ENCODE peak calls at places on chromosomes 6 and 20, in seven cellular contexts. One of them, this sample, is unnamed.

GRCh38 chr20:57953638-57954037 is 243.8 kb upstream of the PMEPA1 start:
- DNase-seq in mammary epithelial cell: no peak
- DNase-seq in adipocyte: peak; percentile 50
- DNase-seq in HCT116: no peak
- DNase-seq in mesendoderm: no peak
- DNase-seq in neural progenitor cell: no peak
- DNase-seq in neuronal stem cell: no peak
- DNase-seq in this sample: peak; percentile 78

GRCh38 chr20:24470031-24470781 is 777 bp downstream of the SYNDIG1 start:
- DNase-seq in mammary epithelial cell: peak; percentile 57
- DNase-seq in adipocyte: peak; percentile 6
- DNase-seq in HCT116: no peak
- DNase-seq in mesendoderm: peak; percentile 71
- DNase-seq in neural progenitor cell: peak; percentile 59
- DNase-seq in neuronal stem cell: peak; percentile 42
- DNase-seq in this sample: peak; percentile 14

GRCh38 chr6:36249010-36249409 is 20.9 kb upstream of the PNPLA1 start:
- DNase-seq in mammary epithelial cell: peak; percentile 28
- DNase-seq in adipocyte: no peak
- DNase-seq in HCT116: no peak
- DNase-seq in mesendoderm: peak; percentile 26
- DNase-seq in neural progenitor cell: no peak
- DNase-seq in neuronal stem cell: no peak
- DNase-seq in this sample: peak; percentile 16

GRCh38 chr6:64505312-64505711 is 869.7 kb downstream of the PHF3 start:
- DNase-seq in mammary epithelial cell: no peak
- DNase-seq in adipocyte: no peak
- DNase-seq in HCT116: no peak
- DNase-seq in mesendoderm: peak; percentile 53
- DNase-seq in neural progenitor cell: peak; percentile 65
- DNase-seq in neuronal stem cell: no peak
- DNase-seq in this sample: no peak

GRCh38 chr20:58614366-58614765 is 36.7 kb upstream of the STX16 start:
- DNase-seq in mammary epithelial cell: no peak
- DNase-seq in adipocyte: no peak
- DNase-seq in HCT116: no peak
- DNase-seq in mesendoderm: no peak
- DNase-seq in neural progenitor cell: no peak
- DNase-seq in neuronal stem cell: no peak
- DNase-seq in this sample: no peak

GRCh38 chr6:161080263-161080970 is 88.8 kb downstream of the MAP3K4 start:
- DNase-seq in mammary epithelial cell: no peak
- DNase-seq in adipocyte: no peak
- DNase-seq in HCT116: no peak
- DNase-seq in mesendoderm: no peak
- DNase-seq in neural progenitor cell: no peak
- DNase-seq in neuronal stem cell: no peak
- DNase-seq in this sample: no peak

GRCh38 chr20:44586289-44586911 is 4.0 kb downstream of the PKIG start:
- DNase-seq in mammary epithelial cell: no peak
- DNase-seq in adipocyte: no peak
- DNase-seq in HCT116: no peak
- DNase-seq in mesendoderm: no peak
- DNase-seq in neural progenitor cell: no peak
- DNase-seq in neuronal stem cell: no peak
- DNase-seq in this sample: no peak

GRCh38 chr20:10551732-10552724 is 116.9 kb downstream of the SLX4IP start:
- DNase-seq in mammary epithelial cell: no peak
- DNase-seq in adipocyte: no peak
- DNase-seq in HCT116: no peak
- DNase-seq in mesendoderm: peak; percentile 59
- DNase-seq in neural progenitor cell: peak; percentile 65
- DNase-seq in neuronal stem cell: peak; percentile 36
- DNase-seq in this sample: no peak

GRCh38 chr20:53569606-53570307 is 23.9 kb downstream of the ZNF217 start:
- DNase-seq in mammary epithelial cell: no peak
- DNase-seq in adipocyte: no peak
- DNase-seq in HCT116: no peak
- DNase-seq in mesendoderm: no peak
- DNase-seq in neural progenitor cell: no peak
- DNase-seq in neuronal stem cell: no peak
- DNase-seq in this sample: no peak

GRCh38 chr6:111844921-111845320 is 28.3 kb downstream of the FYN start:
- DNase-seq in mammary epithelial cell: no peak
- DNase-seq in adipocyte: no peak
- DNase-seq in HCT116: no peak
- DNase-seq in mesendoderm: peak; percentile 62
- DNase-seq in neural progenitor cell: peak; percentile 67
- DNase-seq in neuronal stem cell: no peak
- DNase-seq in this sample: peak; percentile 44

GRCh38 chr6:168313371-168314028 is 6.1 kb downstream of the DACT2 start:
- DNase-seq in mammary epithelial cell: no peak
- DNase-seq in adipocyte: no peak
- DNase-seq in HCT116: no peak
- DNase-seq in mesendoderm: no peak
- DNase-seq in neural progenitor cell: peak; percentile 73
- DNase-seq in neuronal stem cell: no peak
- DNase-seq in this sample: no peak

GRCh38 chr6:47743744-47744143 is 38.1 kb upstream of the OPN5 start:
- DNase-seq in mammary epithelial cell: peak; percentile 37
- DNase-seq in adipocyte: peak; percentile 30
- DNase-seq in HCT116: no peak
- DNase-seq in mesendoderm: no peak
- DNase-seq in neural progenitor cell: no peak
- DNase-seq in neuronal stem cell: no peak
- DNase-seq in this sample: peak; percentile 40

GRCh38 chr6:37972994-37973757 is 153.6 kb downstream of the ZFAND3 start:
- DNase-seq in mammary epithelial cell: no peak
- DNase-seq in adipocyte: peak; percentile 60
- DNase-seq in HCT116: no peak
- DNase-seq in mesendoderm: peak; percentile 17
- DNase-seq in neural progenitor cell: no peak
- DNase-seq in neuronal stem cell: no peak
- DNase-seq in this sample: no peak

GRCh38 chr20:40758790-40759189 is 69.8 kb upstream of the MAFB start:
- DNase-seq in mammary epithelial cell: no peak
- DNase-seq in adipocyte: no peak
- DNase-seq in HCT116: no peak
- DNase-seq in mesendoderm: no peak
- DNase-seq in neural progenitor cell: no peak
- DNase-seq in neuronal stem cell: no peak
- DNase-seq in this sample: no peak

GRCh38 chr6:53796451-53796780 is 1.6 kb downstream of the LRRC1 start:
- DNase-seq in mammary epithelial cell: no peak
- DNase-seq in adipocyte: no peak
- DNase-seq in HCT116: no peak
- DNase-seq in mesendoderm: no peak
- DNase-seq in neural progenitor cell: no peak
- DNase-seq in neuronal stem cell: no peak
- DNase-seq in this sample: no peak

GRCh38 chr6:53795702-53796450 is 1.1 kb downstream of the LRRC1 start:
- DNase-seq in mammary epithelial cell: peak; percentile 58
- DNase-seq in adipocyte: peak; percentile 74
- DNase-seq in HCT116: no peak
- DNase-seq in mesendoderm: peak; percentile 67
- DNase-seq in neural progenitor cell: peak; percentile 69
- DNase-seq in neuronal stem cell: peak; percentile 40
- DNase-seq in this sample: no peak

GRCh38 chr6:53794720-53795253 is at the start of gene LRRC1:
- DNase-seq in mammary epithelial cell: peak; percentile 89
- DNase-seq in adipocyte: peak; percentile 97
- DNase-seq in HCT116: peak; percentile 86
- DNase-seq in mesendoderm: peak; percentile 95
- DNase-seq in neural progenitor cell: peak; percentile 96
- DNase-seq in neuronal stem cell: peak; percentile 95
- DNase-seq in this sample: peak; percentile 91

GRCh38 chr6:53794073-53794719 is 609 bp upstream of the LRRC1 start:
- DNase-seq in mammary epithelial cell: peak; percentile 87
- DNase-seq in adipocyte: peak; percentile 86
- DNase-seq in HCT116: peak; percentile 56
- DNase-seq in mesendoderm: peak; percentile 83
- DNase-seq in neural progenitor cell: peak; percentile 77
- DNase-seq in neuronal stem cell: no peak
- DNase-seq in this sample: peak; percentile 93

DNA sequence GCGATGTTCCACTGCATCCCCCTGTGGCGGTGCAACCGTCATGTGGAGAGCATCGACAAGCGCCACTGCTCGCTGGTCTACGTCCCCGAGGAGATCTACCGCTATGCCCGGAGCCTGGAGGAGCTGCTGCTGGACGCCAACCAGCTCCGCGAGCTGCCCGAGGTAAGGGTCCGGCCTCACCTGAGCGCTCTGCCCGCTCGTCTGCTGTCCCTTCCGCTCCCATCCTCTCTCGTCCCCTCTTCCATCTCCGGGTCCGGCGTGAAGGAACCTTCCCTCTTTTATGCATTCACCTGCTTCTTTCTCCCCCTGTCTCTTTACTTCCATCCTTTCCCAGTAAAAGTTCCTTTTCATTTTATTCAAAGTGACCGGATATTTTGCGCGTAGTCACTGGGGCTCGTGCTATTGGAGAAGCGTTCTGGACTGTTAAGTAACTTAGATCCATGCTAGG is 473 bp downstream of the LRRC1 start:
- DNase-seq in mammary epithelial cell: peak; percentile 53
- DNase-seq in adipocyte: no peak
- DNase-seq in HCT116: no peak
- DNase-seq in mesendoderm: no peak
- DNase-seq in neural progenitor cell: no peak
- DNase-seq in neuronal stem cell: no peak
- DNase-seq in this sample: no peak
- H3K9ac ChIP-seq in mammary epithelial cell: peak overlapping the region; percentile 60
- H3K9ac ChIP-seq in adipocyte: peak overlapping the region; percentile 86
- H3K9ac ChIP-seq in HCT116: peak overlapping the region; percentile 76
- H3K9ac ChIP-seq in mesendoderm: peak overlapping the region; percentile 58
- H3K9ac ChIP-seq in neural progenitor cell: no peak overlapping the region
- H3K9ac ChIP-seq in neuronal stem cell: peak overlapping the region; percentile 97
- H3K9ac ChIP-seq in this sample: peak overlapping the region; percentile 33

GRCh38 chr6:106053484-106053883 is 32.7 kb upstream of the PRDM1 start:
- DNase-seq in mammary epithelial cell: no peak
- DNase-seq in adipocyte: no peak
- DNase-seq in HCT116: no peak
- DNase-seq in mesendoderm: no peak
- DNase-seq in neural progenitor cell: no peak
- DNase-seq in neuronal stem cell: no peak
- DNase-seq in this sample: no peak

GRCh38 chr6:106048331-106048730 is 37.8 kb upstream of the PRDM1 start:
- DNase-seq in mammary epithelial cell: peak; percentile 17
- DNase-seq in adipocyte: no peak
- DNase-seq in HCT116: no peak
- DNase-seq in mesendoderm: no peak
- DNase-seq in neural progenitor cell: no peak
- DNase-seq in neuronal stem cell: no peak
- DNase-seq in this sample: no peak

GRCh38 chr6:106046854-106047200 is 39.3 kb upstream of the PRDM1 start:
- DNase-seq in mammary epithelial cell: no peak
- DNase-seq in adipocyte: no peak
- DNase-seq in HCT116: no peak
- DNase-seq in mesendoderm: no peak
- DNase-seq in neural progenitor cell: no peak
- DNase-seq in neuronal stem cell: no peak
- DNase-seq in this sample: no peak

GRCh38 chr6:106051241-106051640 is 34.9 kb upstream of the PRDM1 start:
- DNase-seq in mammary epithelial cell: no peak
- DNase-seq in adipocyte: no peak
- DNase-seq in HCT116: no peak
- DNase-seq in mesendoderm: peak; percentile 88
- DNase-seq in neural progenitor cell: peak; percentile 86
- DNase-seq in neuronal stem cell: peak; percentile 46
- DNase-seq in this sample: no peak

DNA sequence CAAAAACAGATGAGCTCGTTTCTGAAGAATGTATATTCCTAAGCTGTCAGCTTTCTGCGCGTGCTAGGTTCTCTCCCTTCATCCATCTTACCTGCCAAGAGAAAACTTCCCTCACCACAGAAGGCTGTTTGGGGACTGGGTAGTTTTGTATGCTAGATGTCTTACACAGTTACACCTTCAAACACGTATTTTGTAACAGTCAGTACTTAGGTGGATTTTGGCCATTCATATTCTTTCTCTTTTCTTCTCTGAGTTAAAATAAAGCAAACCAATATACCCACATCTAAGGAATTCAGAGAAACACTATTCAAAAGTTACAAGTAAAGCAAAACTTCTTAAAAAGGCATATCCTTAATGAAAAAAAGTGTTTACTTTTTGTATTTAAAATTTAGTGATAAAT is 35.6 kb upstream of the PRDM1 start:
- DNase-seq in mammary epithelial cell: no peak
- DNase-seq in adipocyte: no peak
- DNase-seq in HCT116: no peak
- DNase-seq in mesendoderm: no peak
- DNase-seq in neural progenitor cell: no peak
- DNase-seq in neuronal stem cell: no peak
- DNase-seq in this sample: peak; percentile 38
- H3K9ac ChIP-seq in mammary epithelial cell: no peak overlapping the region
- H3K9ac ChIP-seq in adipocyte: no peak overlapping the region
- H3K9ac ChIP-seq in HCT116: no peak overlapping the region
- H3K9ac ChIP-seq in mesendoderm: no peak overlapping the region
- H3K9ac ChIP-seq in neural progenitor cell: no peak overlapping the region
- H3K9ac ChIP-seq in neuronal stem cell: no peak overlapping the region
- H3K9ac ChIP-seq in this sample: no peak overlapping the region

DNA sequence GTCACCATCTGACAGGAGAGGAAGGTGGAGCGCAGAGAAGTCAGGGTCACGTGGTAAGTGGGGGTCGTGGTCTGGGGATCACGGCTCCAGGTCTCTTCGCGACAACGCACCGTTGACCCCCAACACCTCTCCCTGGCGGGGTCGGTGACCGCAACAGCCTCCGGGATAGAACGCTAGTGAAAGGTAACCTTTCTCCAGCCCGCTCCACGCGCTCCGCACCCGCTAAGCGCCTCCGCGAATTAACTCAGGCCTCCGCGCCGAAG is 600 bp upstream of the SYNJ2 start:
- DNase-seq in mammary epithelial cell: no peak
- DNase-seq in adipocyte: no peak
- DNase-seq in HCT116: no peak
- DNase-seq in mesendoderm: no peak
- DNase-seq in neural progenitor cell: no peak
- DNase-seq in neuronal stem cell: no peak
- DNase-seq in this sample: no peak
- H3K9ac ChIP-seq in mammary epithelial cell: no peak overlapping the region
- H3K9ac ChIP-seq in adipocyte: peak overlapping the region; percentile 86
- H3K9ac ChIP-seq in HCT116: peak overlapping the region; percentile 89
- H3K9ac ChIP-seq in mesendoderm: peak overlapping the region; percentile 74
- H3K9ac ChIP-seq in neural progenitor cell: no peak overlapping the region
- H3K9ac ChIP-seq in neuronal stem cell: peak overlapping the region; percentile 46
- H3K9ac ChIP-seq in this sample: peak overlapping the region; percentile 96

DNA sequence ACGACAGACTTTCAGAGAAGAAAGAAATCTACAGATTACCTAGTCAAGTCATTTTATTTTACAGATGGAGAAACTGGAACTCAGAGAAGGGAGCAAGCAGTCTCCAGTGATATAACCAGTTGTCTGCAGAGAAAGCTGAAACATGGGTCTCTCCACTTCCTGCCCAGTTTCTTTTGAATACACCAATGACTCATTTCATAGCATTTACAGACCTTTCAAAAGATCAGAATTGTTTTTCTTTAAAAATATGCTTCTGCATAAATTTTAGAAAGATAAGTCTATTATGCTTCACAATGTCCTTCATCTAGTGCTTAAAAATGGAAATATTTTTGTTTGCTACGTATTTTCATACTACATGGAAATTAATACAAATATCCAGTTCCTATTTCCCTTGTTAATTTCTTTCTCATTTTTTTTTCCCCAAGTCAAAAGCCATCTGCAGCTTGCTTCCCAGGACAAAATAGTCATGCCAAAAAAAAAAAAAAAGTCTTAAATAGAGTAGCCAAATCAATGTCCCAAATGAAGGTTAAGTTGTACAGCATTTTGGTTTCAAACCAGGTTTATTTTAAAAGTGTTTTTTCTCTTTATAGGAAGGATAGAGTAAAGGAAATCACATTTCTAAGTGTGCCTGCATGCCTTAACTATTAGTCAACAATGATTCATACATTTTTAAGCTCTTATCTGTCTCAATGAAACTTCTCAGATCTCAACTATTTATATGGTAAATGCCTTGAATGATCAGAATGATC is 36.9 kb downstream of the ARHGAP18 start:
- DNase-seq in mammary epithelial cell: peak; percentile 65
- DNase-seq in adipocyte: peak; percentile 73
- DNase-seq in HCT116: peak; percentile 80
- DNase-seq in mesendoderm: peak; percentile 66
- DNase-seq in neural progenitor cell: no peak
- DNase-seq in neuronal stem cell: no peak
- DNase-seq in this sample: peak; percentile 79
- H3K9ac ChIP-seq in mammary epithelial cell: peak overlapping the region; percentile 15
- H3K9ac ChIP-seq in adipocyte: peak overlapping the region; percentile 72
- H3K9ac ChIP-seq in HCT116: peak overlapping the region; percentile 66
- H3K9ac ChIP-seq in mesendoderm: no peak overlapping the region
- H3K9ac ChIP-seq in neural progenitor cell: no peak overlapping the region
- H3K9ac ChIP-seq in neuronal stem cell: no peak overlapping the region
- H3K9ac ChIP-seq in this sample: no peak overlapping the region